ENCODE peak calls at places on chromosome 3, in four cellular contexts. M is ovary, K is gastrocnemius medialis, I is stomach. S is an unnamed sample. For H3K36me3 and H3K4me1, the result is how much of the 10 kb centered on the place peaks cover.

GRCh38 chr3:69095636-69096035 is 10.9 kb downstream of the ARL6IP5 start:
- DNase-seq in M (no peak), K (no peak), I (no peak), S (no peak)

GRCh38 chr3:133700351-133700750 is 38.6 kb upstream of the TOPBP1 start:
- DNase-seq in M (no peak), K (no peak), I (no peak), S (no peak)

GRCh38 chr3:130692455-130692854 is 54.2 kb downstream of the PIK3R4 start:
- DNase-seq in M (no peak), K (no peak), I (no peak), S (no peak)

GRCh38 chr3:157129782-157130137 is 30.2 kb downstream of the CCNL1 start:
- DNase-seq in M (no peak), K (no peak), I (peak), S (peak)

GRCh38 chr3:154240235-154240634 is 84.1 kb downstream of the DHX36 start:
- DNase-seq in M (no peak), K (no peak), I (no peak), S (no peak)

GRCh38 chr3:71658131-71658530 is 67.1 kb downstream of the EIF4E3 start:
- DNase-seq in M (peak), K (peak), I (peak), S (peak)

GRCh38 chr3:120450914-120451669 is at the start of gene FSTL1:
- DNase-seq in M (peak), K (peak), I (no peak), S (peak)

GRCh38 chr3:27589795-27590194 is 105.6 kb upstream of the SLC4A7 start:
- DNase-seq in M (no peak), K (no peak), I (no peak), S (no peak)

GRCh38 chr3:65732060-65732933 is 306.4 kb downstream of the MAGI1 start:
- DNase-seq in M (no peak), K (no peak), I (no peak), S (no peak)

GRCh38 chr3:55090746-55091145 is 162.9 kb upstream of the LRTM1 start:
- DNase-seq in M (no peak), K (no peak), I (no peak), S (no peak)

GRCh38 chr3:60228823-60229222 is 1022.4 kb downstream of the FHIT start:
- DNase-seq in M (no peak), K (no peak), I (no peak), S (no peak)

DNA sequence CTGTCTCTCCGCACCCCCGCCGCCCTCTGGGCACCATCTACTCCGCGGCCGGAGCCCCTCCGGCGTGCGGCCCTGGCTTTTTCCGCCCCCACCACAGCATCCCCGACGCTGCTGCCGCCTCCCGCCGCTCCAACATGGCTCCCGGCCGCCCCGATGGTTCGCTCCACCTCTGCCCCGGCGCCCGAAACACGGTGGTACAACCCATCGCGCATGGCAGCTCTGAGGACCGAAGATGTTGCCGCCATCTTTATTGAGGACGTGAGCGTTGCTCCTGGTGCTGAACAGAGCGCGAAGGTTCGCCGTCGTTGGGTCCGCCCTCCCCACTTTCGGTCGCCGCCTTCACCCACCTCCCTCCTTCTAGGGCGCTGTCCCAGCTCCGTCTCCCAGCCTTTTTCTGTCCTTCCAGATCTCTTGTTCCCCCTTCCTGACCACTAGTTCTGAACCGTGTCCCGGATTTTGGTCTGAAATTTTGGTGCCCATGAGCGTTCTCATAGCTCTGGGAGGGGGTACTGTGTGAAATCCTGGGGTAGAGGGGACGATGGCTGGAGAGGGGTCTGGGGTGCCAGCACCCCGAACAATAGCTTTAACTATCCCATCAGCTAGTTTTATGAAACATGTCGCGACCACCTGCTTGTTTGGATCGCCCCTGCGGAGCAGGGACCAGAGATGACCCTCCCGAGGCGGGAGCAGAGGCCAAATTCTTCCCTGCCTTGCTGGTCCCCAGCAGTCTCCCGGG is at the start of gene CELSR3:
- DNase-seq in M (no peak), K (no peak), I (peak), S (peak)
- TF ChIP-seq POLR2A in M (no peak), K (no peak), I (no peak), S (no peak)

DNA sequence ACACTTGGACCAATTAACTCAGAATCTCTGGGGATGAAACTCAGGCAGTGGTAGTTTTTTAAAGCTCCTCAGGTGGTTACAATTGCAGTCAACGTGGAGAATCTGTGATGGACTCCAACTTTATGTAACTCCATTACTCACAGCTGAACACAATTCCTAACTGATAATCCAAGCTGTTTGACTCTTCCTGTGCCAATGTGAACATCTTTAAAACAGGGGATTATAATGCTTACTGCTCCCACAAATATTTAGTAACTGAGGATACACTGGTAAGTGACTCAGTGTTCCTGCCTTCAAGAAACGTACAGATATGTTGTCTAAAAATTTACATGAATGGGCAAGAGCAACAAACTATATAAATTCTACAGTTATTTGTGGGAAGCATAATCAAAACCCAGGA is 85.6 kb downstream of the OSBPL10 start:
- DNase-seq in M (no peak), K (no peak), I (no peak), S (no peak)
- H3K36me3 ChIP-seq in M (under half), K (under half), I (under half), S (under half)

GRCh38 chr3:159776779-159777178 is 211.9 kb upstream of the IL12A start:
- DNase-seq in M (no peak), K (no peak), I (no peak), S (no peak)

GRCh38 chr3:159782724-159783421 is 205.8 kb upstream of the IL12A start:
- DNase-seq in M (no peak), K (no peak), I (no peak), S (no peak)

GRCh38 chr3:159783780-159784747 is 204.6 kb upstream of the IL12A start:
- DNase-seq in M (no peak), K (no peak), I (no peak), S (no peak)

GRCh38 chr3:159781867-159782266 is 206.8 kb upstream of the IL12A start:
- DNase-seq in M (no peak), K (no peak), I (no peak), S (no peak)

DNA sequence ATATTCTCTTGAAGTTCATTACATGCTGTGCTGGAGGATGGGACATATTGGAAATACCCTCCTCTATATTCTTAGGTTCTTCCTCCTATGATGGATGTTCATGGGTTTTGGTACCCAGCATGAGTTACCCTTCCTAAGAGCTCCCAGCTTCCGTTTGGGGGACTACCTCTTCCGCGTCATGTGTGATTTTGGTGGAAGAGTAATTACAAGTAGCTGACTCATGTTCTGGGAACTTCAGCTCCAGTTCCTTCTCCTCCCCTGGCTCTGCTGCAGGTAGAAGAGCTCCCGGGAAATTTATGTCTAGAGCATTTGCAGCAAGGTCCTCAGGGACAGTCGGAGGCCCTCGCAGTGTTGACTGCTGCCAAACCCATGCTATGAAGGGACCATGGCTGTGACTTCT is 208.8 kb upstream of the IL12A start:
- DNase-seq in M (no peak), K (no peak), I (no peak), S (no peak)
- H3K4me1 ChIP-seq in M (under half), K (under half), I (under half), S (under half)

DNA sequence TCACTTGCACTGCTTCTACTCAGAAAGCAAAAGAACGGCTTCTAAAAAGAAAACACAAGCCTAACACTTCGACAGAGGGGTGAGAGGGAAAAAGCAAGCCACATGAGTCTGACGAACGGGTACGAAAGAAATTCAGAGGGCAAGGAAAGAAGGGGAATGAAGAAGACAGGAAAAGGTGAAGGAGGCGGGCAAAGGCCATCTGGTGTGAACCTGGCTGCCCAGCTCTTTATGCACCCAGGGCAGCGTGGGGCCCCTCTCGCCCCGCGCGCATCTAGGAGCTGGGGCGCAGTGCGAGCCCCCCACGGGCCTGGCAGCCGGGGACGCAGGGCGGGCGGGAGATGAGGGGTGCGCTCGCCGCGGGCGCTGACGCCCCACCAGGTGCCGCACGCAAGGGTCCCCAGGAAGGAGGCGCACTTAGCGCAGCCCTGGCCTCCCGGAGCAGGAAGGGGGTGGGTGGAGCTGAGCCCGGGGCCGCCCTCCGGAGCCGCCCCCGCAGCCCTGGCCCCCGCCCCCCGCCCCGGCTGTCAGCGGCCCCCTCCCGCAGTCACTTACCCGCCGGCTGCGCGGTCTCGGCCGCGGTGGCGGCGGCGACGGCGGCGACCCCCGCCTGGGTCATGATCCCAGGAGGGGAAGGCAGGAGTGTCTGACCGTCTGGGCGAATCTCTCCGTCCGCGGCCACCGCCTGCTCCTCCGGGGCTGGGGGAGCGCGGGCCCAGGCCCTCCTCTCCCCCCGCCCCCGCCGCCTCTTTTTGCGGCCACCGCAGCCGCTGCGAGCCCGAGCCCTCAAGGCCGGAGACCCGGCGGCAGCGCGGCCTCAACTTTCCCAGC is at the start of gene USF3:
- DNase-seq in M (peak), K (peak), I (peak), S (peak)
- TF ChIP-seq POLR2A in M (peak), K (peak), I (no peak), S (peak)

GRCh38 chr3:53238051-53238850 is 17.6 kb downstream of the TKT start:
- DNase-seq in M (no peak), K (no peak), I (peak), S (no peak)
- H3K36me3 ChIP-seq in M (under half), K (under half), I (half or more), S (under half)

DNA sequence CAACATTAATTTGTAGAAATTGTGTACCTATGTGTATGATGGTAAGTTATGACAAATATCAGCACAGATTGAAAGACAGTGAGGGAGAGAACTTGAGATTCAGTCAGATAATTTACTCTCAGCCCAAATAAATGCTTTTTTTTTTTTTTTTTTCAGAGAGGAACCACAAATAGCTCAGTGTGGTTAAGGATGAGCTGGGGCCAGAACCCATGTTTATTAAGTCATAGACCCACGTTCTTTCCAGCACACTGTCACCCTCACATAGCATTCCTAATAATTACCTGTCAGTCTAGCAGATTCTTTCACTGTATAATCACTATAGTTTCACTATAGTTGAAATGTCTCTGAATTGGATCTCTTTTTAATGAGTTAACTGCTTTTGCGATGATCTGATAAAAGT is 246.1 kb downstream of the ZIC1 start:
- DNase-seq in M (no peak), K (no peak), I (no peak), S (no peak)
- H3K4me1 ChIP-seq in M (under half), K (under half), I (under half), S (under half)

DNA sequence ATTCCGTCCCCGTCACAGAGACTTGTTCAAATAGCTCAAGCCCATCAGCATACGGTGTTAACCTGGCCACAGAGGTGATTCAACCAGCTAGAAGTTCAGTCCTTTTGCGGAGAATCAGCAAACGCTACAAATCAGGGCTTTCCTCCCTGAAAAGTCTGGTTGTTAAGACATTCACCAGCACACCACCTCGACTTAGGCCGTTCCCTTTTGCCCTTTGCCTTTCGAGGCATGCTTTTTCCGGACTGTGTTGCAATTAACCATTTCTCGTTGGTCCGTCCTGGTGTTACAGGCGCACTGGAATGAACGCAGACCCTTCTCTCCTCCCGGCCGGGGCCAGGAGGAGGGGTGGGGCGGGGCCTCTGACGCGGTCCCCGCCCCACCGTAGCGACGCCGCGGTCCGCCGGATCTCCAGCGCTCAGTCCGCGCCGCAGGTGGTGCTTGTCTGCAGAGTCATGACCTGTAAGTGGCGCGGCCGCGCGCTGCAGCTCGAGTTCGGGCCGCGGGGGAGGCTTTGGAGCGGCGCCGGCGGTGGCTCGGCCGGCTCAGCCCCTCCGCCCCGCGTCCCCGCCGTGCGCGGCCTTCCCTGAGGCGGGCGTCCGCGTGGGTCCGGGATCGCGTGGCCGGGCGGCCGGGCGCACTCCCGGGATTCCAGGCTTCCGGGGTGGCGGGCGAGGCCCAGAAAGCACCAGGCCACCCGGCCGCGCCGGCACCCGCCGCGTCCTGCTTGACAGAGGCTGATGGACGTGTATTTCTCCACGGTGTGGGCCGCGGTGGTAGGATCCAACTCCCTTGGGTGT is at the start of gene NIT2:
- DNase-seq in M (peak), K (peak), I (peak), S (peak)
- TF ChIP-seq POLR2A in M (peak), K (peak), I (no peak), S (peak)

DNA sequence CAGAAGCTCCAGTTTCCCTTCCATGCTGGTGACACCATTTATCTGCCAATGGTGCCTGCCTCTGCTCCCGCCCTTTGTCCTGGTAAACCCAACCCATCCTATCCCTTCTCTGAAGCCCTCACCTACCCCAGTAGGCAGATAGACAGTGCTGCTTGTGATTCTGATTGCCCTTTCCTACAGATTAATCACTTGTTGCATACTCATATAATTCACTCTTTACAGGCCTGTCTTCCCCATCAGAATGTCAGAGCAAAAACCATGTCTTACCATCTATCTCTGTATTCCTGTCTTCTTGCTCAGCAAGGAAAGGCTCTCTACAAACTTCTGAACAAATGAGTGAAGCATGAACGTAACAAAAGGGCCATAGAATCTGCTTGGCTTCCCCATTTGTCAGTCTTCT is 47.9 kb downstream of the MRPS25 start:
- DNase-seq in M (no peak), K (no peak), I (no peak), S (no peak)
- H3K36me3 ChIP-seq in M (under half), K (under half), I (half or more), S (under half)

GRCh38 chr3:129601713-129602112 is 4.8 kb downstream of the PLXND1 start:
- DNase-seq in M (no peak), K (no peak), I (no peak), S (no peak)
- H3K4me1 ChIP-seq in M (under half), K (half or more), I (half or more), S (under half)

S was measured in uterus.